ENCODE peak calls at places on chromosomes 6 and 20, in six cellular contexts. D is ascending aorta, R is spleen, X is lung, H is ovary, T is A549. A is an unnamed sample.
A peak's percentile ranks its signal among the peaks of the same experiment; 100 is the strongest.

GRCh38 chr6:45387236-45387635 is 9.5 kb upstream of the SUPT3H start:
- DNase-seq in T (no peak), R (no peak), H (no peak), X (no peak), D (no peak), A (no peak)

GRCh38 chr20:63303095-63303666 is 10.2 kb downstream of the COL20A1 start:
- DNase-seq in R (no peak), H (no peak), D (no peak), T (no peak), X (no peak), A (no peak)

GRCh38 chr6:12911387-12911960 is 194.9 kb downstream of the PHACTR1 start:
- DNase-seq in H (no peak), T (peak; percentile 19), D (no peak), X (no peak), R (no peak), A (no peak)

GRCh38 chr6:161660666-161661571 is 387.1 kb upstream of the AGPAT4 start:
- DNase-seq in D (no peak), R (no peak), H (no peak), X (no peak), T (no peak), A (no peak)

GRCh38 chr6:148307400-148307799 is 35.2 kb upstream of the SASH1 start:
- DNase-seq in T (no peak), X (no peak), D (no peak), H (no peak), R (no peak), A (no peak)

GRCh38 chr20:4949833-4950178 is 51.5 kb downstream of the SLC23A2 start:
- DNase-seq in R (no peak), T (peak; percentile 46), X (peak; percentile 39), D (no peak), H (no peak), A (no peak)

GRCh38 chr20:33387177-33387576 is 14.1 kb downstream of the CDK5RAP1 start:
- DNase-seq in H (no peak), R (no peak), D (no peak), T (peak; percentile 85), X (no peak), A (no peak)

GRCh38 chr6:135812085-135812526 is 39.4 kb upstream of the PDE7B start:
- DNase-seq in X (no peak), T (peak; percentile 49), D (no peak), H (no peak), R (no peak), A (no peak)

GRCh38 chr6:154510144-154510905 is at the start of gene CNKSR3:
- DNase-seq in D (peak; percentile 55), H (peak; percentile 93), X (peak; percentile 90), T (peak; percentile 88), R (peak; percentile 88), A (no peak)

GRCh38 chr20:11849976-11850670 is 67.6 kb upstream of the BTBD3 start:
- DNase-seq in D (no peak), T (no peak), R (no peak), X (no peak), H (no peak), A (no peak)

GRCh38 chr20:13292486-13292885 is 71.4 kb downstream of the ISM1 start:
- DNase-seq in D (no peak), T (peak; percentile 21), R (no peak), X (no peak), H (no peak), A (no peak)

GRCh38 chr20:58709703-58710039 is 17.1 kb downstream of the NPEPL1 start:
- DNase-seq in D (no peak), H (no peak), X (no peak), T (no peak), R (peak; percentile 38), A (no peak)

GRCh38 chr6:84280030-84280429 is 52.6 kb upstream of the CEP162 start:
- DNase-seq in R (no peak), H (no peak), X (no peak), D (no peak), T (peak; percentile 31), A (no peak)

GRCh38 chr6:25446815-25447569 is 167.8 kb downstream of the CARMIL1 start:
- DNase-seq in R (no peak), T (no peak), X (no peak), H (no peak), D (no peak), A (no peak)

GRCh38 chr20:18857640-18858039 is 44.1 kb downstream of the SCP2D1 start:
- DNase-seq in X (no peak), H (no peak), R (no peak), T (peak; percentile 17), D (no peak), A (no peak)

GRCh38 chr6:140846518-140847277 is 1286.0 kb upstream of the GJE1 start:
- DNase-seq in T (no peak), D (no peak), H (no peak), X (no peak), R (no peak), A (no peak)

GRCh38 chr6:10033223-10033829 is 381.5 kb downstream of the TFAP2A start:
- DNase-seq in X (no peak), H (no peak), D (no peak), R (no peak), T (peak; percentile 97), A (no peak)

GRCh38 chr6:43276180-43277082 is 21.6 kb upstream of the SLC22A7 start:
- DNase-seq in H (no peak), D (no peak), T (no peak), R (no peak), X (no peak), A (no peak)

GRCh38 chr6:5401845-5402738 is 140.8 kb downstream of the FARS2 start:
- DNase-seq in R (no peak), X (no peak), H (no peak), T (no peak), D (no peak), A (peak; percentile 8)

GRCh38 chr6:111607279-111607678 is 1.6 kb upstream of the TRAF3IP2 start:
- DNase-seq in X (no peak), H (no peak), T (no peak), D (no peak), R (no peak), A (no peak)

GRCh38 chr6:111605100-111605748 is 454 bp downstream of the TRAF3IP2 start:
- DNase-seq in R (peak; percentile 85), T (peak; percentile 29), H (peak; percentile 77), X (peak; percentile 67), D (no peak), A (no peak)

GRCh38 chr6:111604259-111605099 is 1.2 kb downstream of the TRAF3IP2 start:
- DNase-seq in R (no peak), D (peak; percentile 50), H (peak; percentile 59), X (peak; percentile 50), T (no peak), A (no peak)

GRCh38 chr6:111603648-111604047 is 2.0 kb downstream of the TRAF3IP2 start:
- DNase-seq in H (no peak), T (no peak), D (no peak), R (no peak), X (no peak), A (no peak)

DNA sequence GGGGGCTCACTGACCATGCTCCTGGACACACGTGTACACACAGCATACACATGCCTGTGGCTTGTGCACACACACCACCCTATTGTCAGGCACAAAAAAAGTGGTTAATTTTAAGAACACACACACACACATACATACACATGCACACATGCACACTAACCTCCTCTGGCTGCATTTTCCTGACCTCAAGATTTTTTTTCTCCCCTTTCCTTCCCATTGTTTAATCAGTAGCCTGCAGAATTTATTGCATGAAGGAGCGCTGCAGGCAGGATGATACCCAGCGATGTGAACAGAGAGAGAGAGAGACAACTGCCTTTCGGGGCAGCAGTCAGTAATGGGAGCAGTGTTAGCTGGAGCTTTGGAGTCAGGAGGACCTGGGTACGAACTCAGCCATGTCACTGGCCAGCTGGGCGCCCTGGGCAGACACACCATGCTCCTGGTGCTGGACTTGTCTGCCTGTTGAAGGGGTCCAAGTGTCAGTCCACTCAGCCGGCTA is 990 bp upstream of the TRAF3IP2 start:
- DNase-seq in X (no peak), H (no peak), R (no peak), T (no peak), D (no peak), A (no peak)
- H3K4me3 ChIP-seq in X (no peak overlapping the region), H (peak overlapping the region; percentile 45), R (peak overlapping the region; percentile 64), T (peak overlapping the region; percentile 46), D (peak overlapping the region; percentile 65), A (peak overlapping the region; percentile 65)

GRCh38 chr6:31680226-31680840 is 534 bp downstream of the LY6G5C start:
- DNase-seq in D (no peak), R (no peak), T (no peak), X (no peak), H (no peak), A (no peak)
- TF ChIP-seq CTCF in D (no peak), R (peak; percentile 79), T (no peak), X (no peak), H (no peak), A (no peak)

DNA sequence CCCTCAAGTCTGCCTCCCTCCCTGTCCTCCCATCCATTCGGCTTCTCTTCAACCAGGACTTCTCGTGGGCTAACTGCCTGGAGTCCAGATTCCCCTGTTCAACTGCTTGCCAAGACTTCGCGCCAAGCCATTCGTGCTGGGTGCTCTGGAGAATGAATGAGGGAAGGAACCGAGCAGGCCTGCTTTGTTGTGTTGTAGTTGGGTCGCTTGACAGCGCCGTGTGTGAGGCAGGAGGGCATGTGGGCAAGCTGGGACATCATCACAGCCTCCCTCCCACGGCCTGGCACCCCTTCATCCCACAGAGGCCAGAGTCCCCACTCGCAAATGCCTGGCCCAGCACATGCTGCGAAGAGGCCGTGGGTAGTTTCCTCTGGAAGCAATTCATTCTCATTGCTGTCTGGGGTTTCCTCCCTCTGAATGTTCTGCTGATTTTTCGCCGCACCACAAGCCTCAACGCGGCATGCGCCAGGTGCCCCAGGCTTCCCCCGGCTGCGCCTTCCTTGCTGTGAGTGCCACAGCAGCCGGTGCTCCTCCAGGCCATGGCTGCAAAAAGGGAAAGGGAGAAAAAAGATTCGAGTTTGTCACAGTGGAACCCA is 336.0 kb downstream of the QKI start:
- DNase-seq in T (no peak), R (no peak), H (no peak), X (no peak), D (no peak), A (no peak)
- H3K4me3 ChIP-seq in T (no peak overlapping the region), R (no peak overlapping the region), H (no peak overlapping the region), X (no peak overlapping the region), D (no peak overlapping the region), A (no peak overlapping the region)

GRCh38 chr20:37544386-37544785 is 16.7 kb upstream of the BLCAP start:
- DNase-seq in H (no peak), T (no peak), D (no peak), X (no peak), R (peak; percentile 45), A (no peak)

GRCh38 chr20:37542281-37542680 is 14.6 kb upstream of the BLCAP start:
- DNase-seq in D (no peak), T (peak; percentile 63), X (no peak), R (no peak), H (no peak), A (no peak)

GRCh38 chr20:37541326-37541725 is 13.7 kb upstream of the BLCAP start:
- DNase-seq in D (no peak), T (no peak), R (peak; percentile 27), X (no peak), H (no peak), A (no peak)

GRCh38 chr20:37545516-37545915 is 17.8 kb upstream of the BLCAP start:
- DNase-seq in X (no peak), R (no peak), T (no peak), D (no peak), H (no peak), A (no peak)

DNA sequence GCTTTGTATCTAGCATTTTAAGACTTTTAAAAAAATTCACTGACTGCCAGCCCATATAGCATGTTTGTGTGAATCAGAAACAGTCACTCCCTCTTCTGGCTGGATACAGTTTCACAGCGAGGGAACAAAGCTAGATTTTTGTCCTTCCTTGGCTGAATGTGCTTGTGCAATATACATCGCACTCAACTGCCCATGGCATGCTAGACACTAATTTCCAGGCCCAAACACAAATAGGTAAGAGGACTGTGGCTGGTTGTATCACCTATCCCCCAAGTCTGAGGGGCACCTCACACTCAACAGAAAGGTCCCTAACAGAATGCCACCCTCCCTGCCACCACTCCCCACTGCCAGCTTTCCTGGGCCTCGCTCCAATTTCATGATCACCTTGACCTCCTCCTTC is 16.2 kb upstream of the BLCAP start:
- DNase-seq in T (peak; percentile 42), H (no peak), X (no peak), D (no peak), R (no peak), A (no peak)
- TF ChIP-seq CTCF in T (peak; percentile 32), H (no peak), X (no peak), D (no peak), R (no peak), A (peak; percentile 23)

A was measured in GM12864.